ENCODE peak calls at places on chromosomes 5 and 9, in seven cellular contexts. E is A549, Y is nephron progenitor cell, V is PC-3, Q is SK-N-SH, X is right lobe of liver, J is Peyer's patch. R is an unnamed sample.

GRCh38 chr9:98075332-98075805 is 18.8 kb downstream of the NANS start:
- DNase-seq in E (peak), Y (no peak), V (peak), Q (no peak), X (no peak), J (no peak), R (no peak)

GRCh38 chr9:130659699-130660248 is 4.6 kb upstream of the PRDM12 start:
- DNase-seq in E (no peak), Y (peak), V (no peak), Q (peak), X (no peak), J (peak), R (no peak)

GRCh38 chr9:113219972-113220371 is 1.1 kb downstream of the FKBP15 start:
- DNase-seq in E (no peak), Y (no peak), V (no peak), Q (no peak), X (no peak), J (no peak), R (no peak)

GRCh38 chr5:777756-778161 is 6.8 kb downstream of the ZDHHC11B start:
- DNase-seq in E (no peak), Y (no peak), V (no peak), Q (peak), X (no peak), J (no peak), R (no peak)

GRCh38 chr5:32173394-32174010 is 617 bp downstream of the GOLPH3 start:
- DNase-seq in E (peak), Y (no peak), V (peak), Q (peak), X (peak), J (peak), R (no peak)

GRCh38 chr5:61301820-61302563 is 30.1 kb upstream of the ZSWIM6 start:
- DNase-seq in E (peak), Y (no peak), V (peak), Q (no peak), X (peak), J (peak), R (no peak)

GRCh38 chr9:136533775-136534157 is 12.1 kb downstream of the NOTCH1 start:
- DNase-seq in E (no peak), Y (no peak), V (no peak), Q (no peak), X (no peak), J (peak), R (peak)

GRCh38 chr9:14616188-14616982 is 76.8 kb downstream of the ZDHHC21 start:
- DNase-seq in E (peak), Y (no peak), V (peak), Q (peak), X (no peak), J (no peak), R (no peak)

GRCh38 chr5:95759634-95760033 is 28.5 kb downstream of the RHOBTB3 start:
- DNase-seq in E (peak), Y (no peak), V (peak), Q (no peak), X (peak), J (no peak), R (no peak)

GRCh38 chr5:121053055-121053985 is 589.2 kb downstream of the PRR16 start:
- DNase-seq in E (no peak), Y (no peak), V (peak), Q (peak), X (no peak), J (no peak), R (no peak)

GRCh38 chr5:72517961-72518690 is 10.9 kb upstream of the ZNF366 start:
- DNase-seq in E (no peak), Y (no peak), V (no peak), Q (no peak), X (no peak), J (no peak), R (peak)

GRCh38 chr5:68554566-68555279 is 339.2 kb downstream of the PIK3R1 start:
- DNase-seq in E (peak), Y (no peak), V (no peak), Q (peak), X (peak), J (no peak), R (no peak)

GRCh38 chr5:33841829-33842228 is 50.0 kb downstream of the ADAMTS12 start:
- DNase-seq in E (no peak), Y (no peak), V (peak), Q (no peak), X (no peak), J (no peak), R (no peak)

GRCh38 chr5:759111-759741 is 25.3 kb downstream of the ZDHHC11B start:
- DNase-seq in E (peak), Y (no peak), V (peak), Q (peak), X (peak), J (peak), R (no peak)

GRCh38 chr5:4189317-4189716 is 593.7 kb downstream of the IRX1 start:
- DNase-seq in E (no peak), Y (no peak), V (no peak), Q (no peak), X (no peak), J (no peak), R (no peak)

GRCh38 chr9:17063535-17064135 is 71.2 kb upstream of the CNTLN start:
- DNase-seq in E (peak), Y (peak), V (peak), Q (peak), X (no peak), J (no peak), R (no peak)

GRCh38 chr9:36165766-36166149 is 3.4 kb upstream of the CCIN start:
- DNase-seq in E (no peak), Y (no peak), V (peak), Q (no peak), X (no peak), J (no peak), R (no peak)

GRCh38 chr5:66849803-66850202 is 253.6 kb downstream of the MAST4 start:
- DNase-seq in E (peak), Y (no peak), V (peak), Q (no peak), X (no peak), J (no peak), R (no peak)

GRCh38 chr9:107489687-107490605 is at the start of gene KLF4:
- DNase-seq in E (peak), Y (peak), V (peak), Q (peak), X (peak), J (peak), R (peak)

GRCh38 chr5:147431586-147431985 is 78.3 kb downstream of the DPYSL3 start:
- DNase-seq in E (no peak), Y (no peak), V (no peak), Q (no peak), X (no peak), J (no peak), R (no peak)

GRCh38 chr9:130846487-130847305 is 11.6 kb downstream of the ABL1 start:
- DNase-seq in E (peak), Y (no peak), V (peak), Q (peak), X (no peak), J (no peak), R (no peak)

DNA sequence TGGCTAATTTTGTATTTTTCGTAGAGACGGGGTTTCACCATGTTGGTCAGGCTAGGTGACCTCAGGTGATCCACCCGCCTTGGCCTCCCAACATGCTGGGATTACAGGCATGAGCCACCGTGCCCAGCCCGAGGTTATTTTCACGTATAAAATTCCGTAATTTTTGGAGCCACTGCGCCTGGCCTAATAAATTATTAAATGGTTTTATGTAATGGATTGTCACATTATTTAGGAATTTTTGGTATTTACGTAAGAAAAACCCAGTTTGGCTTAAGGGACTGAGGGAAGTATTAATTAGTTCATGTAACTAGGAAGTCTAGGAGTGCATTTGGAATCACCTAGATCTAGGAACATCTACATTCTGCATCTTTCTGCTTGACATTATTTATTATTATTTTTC is 8.3 kb downstream of the GLE1 start:
- DNase-seq in E (no peak), Y (no peak), V (no peak), Q (no peak), X (no peak), J (no peak), R (no peak)
- TF ChIP-seq CTCF in E (no peak), Y (no peak), V (no peak), Q (no peak), X (no peak), J (no peak), R (no peak)

GRCh38 chr5:149936700-149937091 is 7.9 kb downstream of the PDE6A start:
- DNase-seq in E (no peak), Y (no peak), V (no peak), Q (no peak), X (no peak), J (no peak), R (no peak)
- TF ChIP-seq CTCF in E (no peak), Y (no peak), V (no peak), Q (no peak), X (no peak), J (no peak), R (no peak)

DNA sequence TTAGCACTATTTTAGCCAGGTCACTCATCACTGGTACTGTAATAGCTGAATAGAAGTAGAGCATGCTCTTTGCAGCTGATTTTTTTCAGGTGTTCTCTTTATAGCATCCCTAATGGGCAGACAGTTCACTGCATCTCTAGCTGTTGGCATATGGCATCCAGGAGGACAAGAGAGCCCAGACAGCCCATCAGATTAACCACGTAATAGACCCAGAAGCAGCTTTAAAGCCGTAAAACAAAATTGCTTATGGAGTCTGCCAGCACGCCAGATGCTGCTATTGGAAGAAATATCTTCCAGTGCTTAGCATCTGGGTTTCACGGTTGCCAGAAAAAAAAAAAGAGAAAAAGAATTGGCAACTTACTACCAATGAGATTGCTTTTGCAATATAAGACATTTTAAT is 869.4 kb upstream of the NUDT12 start:
- DNase-seq in E (no peak), Y (no peak), V (no peak), Q (peak), X (no peak), J (no peak), R (no peak)
- TF ChIP-seq CTCF in E (no peak), Y (no peak), V (no peak), Q (no peak), X (no peak), J (no peak), R (no peak)

DNA sequence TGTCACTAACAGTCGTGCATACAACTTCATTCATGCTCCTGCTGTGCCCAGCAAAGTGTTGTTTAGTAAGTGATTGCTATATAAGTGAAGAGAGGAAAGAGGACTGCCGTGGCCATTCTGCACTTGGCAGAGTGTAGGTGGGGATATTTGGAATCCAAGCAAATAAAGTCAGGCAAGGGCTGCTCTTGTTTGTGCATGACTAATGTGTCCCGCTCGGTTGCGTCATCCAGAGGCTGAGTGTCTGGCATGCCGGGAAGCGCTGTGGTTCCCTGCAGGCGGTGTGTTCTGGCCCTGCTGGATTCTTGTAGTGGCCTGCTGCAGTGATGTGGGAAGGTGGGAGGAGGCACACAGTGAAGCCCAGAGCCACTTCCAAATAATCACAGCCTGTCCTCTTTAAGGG is 136.9 kb upstream of the ANKH start:
- DNase-seq in E (peak), Y (no peak), V (peak), Q (no peak), X (peak), J (peak), R (peak)
- TF ChIP-seq CTCF in E (no peak), Y (no peak), V (no peak), Q (no peak), X (no peak), J (no peak), R (no peak)

DNA sequence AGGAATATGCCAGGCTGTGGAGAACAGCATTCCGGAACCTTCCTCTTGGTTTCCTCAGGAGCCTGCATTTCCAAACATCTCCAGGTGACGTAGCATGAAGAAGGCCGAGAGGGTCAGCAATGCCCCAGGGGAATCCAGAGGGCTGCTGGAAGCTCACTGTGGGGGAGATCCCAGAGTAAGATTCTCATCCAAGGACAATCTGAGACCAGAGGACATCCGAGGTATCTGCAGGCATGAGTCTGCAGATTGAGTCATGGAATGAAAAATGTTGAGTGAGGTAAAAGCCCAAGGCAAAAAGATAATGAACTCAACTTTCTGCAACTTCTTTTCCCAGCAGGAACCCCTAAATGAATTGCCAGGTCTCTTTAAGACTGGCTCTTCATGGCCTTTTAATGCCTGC is 73.5 kb downstream of the KIF4B start:
- DNase-seq in E (no peak), Y (no peak), V (no peak), Q (no peak), X (no peak), J (no peak), R (no peak)
- TF ChIP-seq CTCF in E (no peak), Y (no peak), V (no peak), Q (no peak), X (no peak), J (no peak), R (no peak)

DNA sequence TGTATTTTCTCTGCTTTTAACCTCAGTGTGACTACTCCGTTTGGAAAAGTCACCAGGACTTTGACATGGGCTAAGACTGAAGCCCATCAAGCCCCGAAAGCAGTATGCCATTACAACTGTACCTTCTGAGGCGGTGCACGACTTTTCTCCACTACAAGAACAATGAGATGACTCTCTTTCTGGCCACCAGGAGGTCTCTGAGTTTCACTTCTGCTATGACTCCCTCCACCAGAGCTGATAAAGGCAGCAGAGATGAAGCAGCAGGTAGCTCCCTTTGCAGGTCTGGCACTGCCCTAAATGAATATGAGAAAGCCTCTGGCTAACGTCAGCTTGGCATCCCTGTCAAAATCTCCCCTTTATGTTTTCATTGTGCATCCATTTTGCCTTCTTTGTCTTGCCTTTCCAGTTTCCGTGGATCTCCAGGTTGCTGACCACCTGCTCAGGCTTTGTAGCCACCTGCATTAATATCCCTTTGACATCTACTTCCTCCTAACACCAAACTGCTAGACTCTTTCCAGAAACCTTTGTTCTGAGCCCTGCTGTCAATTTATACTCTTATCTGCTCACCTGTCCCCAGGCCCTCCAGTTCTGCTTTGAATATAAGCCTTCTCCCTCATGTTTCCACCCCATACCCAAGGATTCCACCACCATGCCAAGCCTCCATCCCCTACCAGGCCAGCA is 221.7 kb downstream of the ZNF608 start:
- DNase-seq in E (peak), Y (no peak), V (no peak), Q (no peak), X (no peak), J (no peak), R (no peak)
- TF ChIP-seq CTCF in E (no peak), Y (no peak), V (no peak), Q (no peak), X (no peak), J (peak), R (no peak)

GRCh38 chr5:52796507-52797103 is 8.9 kb downstream of the ITGA1 start:
- DNase-seq in E (no peak), Y (no peak), V (no peak), Q (no peak), X (no peak), J (no peak), R (no peak)
- TF ChIP-seq CTCF in E (no peak), Y (no peak), V (no peak), Q (no peak), X (no peak), J (no peak), R (no peak)